ENCODE peak calls at places on chromosomes 4 and X, in ten cellular contexts. U is AG04450; L is head of caudate nucleus; S is stimulated activated CD4-positive, alpha-beta T cell treated with anti-CD3 and anti-CD28 coated beads, Interleukin-4, amount 100 ng/mL, for 4 hours; P is GOT3; N is epithelial cell of prostate; A is astrocyte; M is HTR-8/SVneo; Q is posterior cingulate gyrus; R is astrocyte of the cerebellum. C is an unnamed sample.

GRCh38 chr4:11230888-11231287 is 197.8 kb downstream of the HS3ST1 start:
- DNase-seq in Q (no peak), S (no peak), U (no peak), N (no peak), A (no peak), P (no peak), M (no peak), L (no peak), R (no peak), C (no peak)

GRCh38 chr4:71120831-71121524 is 127.5 kb downstream of the DCK start:
- DNase-seq in A (no peak), N (no peak), P (no peak), Q (no peak), U (no peak), L (no peak), M (no peak), R (no peak), S (no peak), C (no peak)

GRCh38 chrX:45710081-45710801 is 509.6 kb upstream of the DIPK2B start:
- DNase-seq in P (peak), S (peak), Q (no peak), N (peak), L (no peak), M (peak), R (peak), U (peak), A (peak), C (peak)

GRCh38 chr4:8155048-8155447 is 3.6 kb downstream of the ABLIM2 start:
- DNase-seq in P (no peak), A (peak), N (no peak), S (no peak), L (no peak), R (no peak), M (no peak), U (no peak), Q (no peak), C (no peak)

GRCh38 chr4:25889626-25890025 is 24.4 kb upstream of the SMIM20 start:
- DNase-seq in R (no peak), S (no peak), P (no peak), A (no peak), U (no peak), L (no peak), N (no peak), M (no peak), Q (no peak), C (no peak)

GRCh38 chr4:153375303-153375702 is 30.8 kb downstream of the MND1 start:
- DNase-seq in A (no peak), M (no peak), Q (no peak), S (no peak), U (no peak), P (no peak), N (no peak), L (no peak), R (no peak), C (no peak)

GRCh38 chr4:54685810-54686209 is 28.1 kb downstream of the KIT start:
- DNase-seq in A (no peak), L (no peak), N (no peak), P (no peak), M (no peak), Q (no peak), R (no peak), U (no peak), S (no peak), C (no peak)

GRCh38 chrX:153766098-153766817 is 2.2 kb downstream of the PLXNB3 start:
- DNase-seq in M (peak), N (no peak), S (peak), U (peak), A (peak), Q (peak), R (peak), L (peak), P (peak), C (peak)

GRCh38 chr4:163748474-163748873 is 254.0 kb downstream of the TMA16 start:
- DNase-seq in M (peak), S (no peak), Q (no peak), N (peak), U (no peak), P (no peak), A (no peak), R (no peak), L (no peak), C (peak)

GRCh38 chr4:183633476-183634058 is 25.4 kb downstream of the RWDD4 start:
- DNase-seq in S (no peak), P (no peak), L (no peak), U (no peak), M (no peak), R (no peak), N (no peak), Q (no peak), A (no peak), C (no peak)

GRCh38 chr4:40264497-40264896 is 67.7 kb downstream of the RHOH start:
- DNase-seq in R (no peak), P (no peak), Q (no peak), L (no peak), U (no peak), N (no peak), S (no peak), M (no peak), A (peak), C (peak)

GRCh38 chr4:36004231-36004851 is 240.0 kb downstream of the ARAP2 start:
- DNase-seq in R (no peak), U (no peak), Q (no peak), A (peak), M (no peak), L (no peak), N (no peak), P (no peak), S (no peak), C (no peak)

GRCh38 chr4:1379801-1380331 is 26.4 kb downstream of the NKX1-1 start:
- DNase-seq in M (no peak), U (no peak), P (no peak), L (no peak), Q (peak), R (no peak), N (no peak), A (no peak), S (no peak), C (no peak)

GRCh38 chr4:77073106-77073858 is 2.5 kb downstream of the CCNI start:
- DNase-seq in S (no peak), M (no peak), P (no peak), R (no peak), L (no peak), A (no peak), Q (no peak), N (no peak), U (no peak), C (peak)

GRCh38 chrX:70470850-70471289 is 26.2 kb downstream of the DLG3 start:
- DNase-seq in N (no peak), U (no peak), A (peak), S (no peak), R (peak), M (no peak), L (no peak), P (no peak), Q (no peak), C (no peak)

GRCh38 chr4:90030953-90031352 is 96.2 kb upstream of the CCSER1 start:
- DNase-seq in Q (no peak), M (peak), U (no peak), A (no peak), P (no peak), L (no peak), N (no peak), R (no peak), S (no peak), C (peak)

C was measured in SJCRH30.